ENCODE peak calls at places on chromosomes 4 and X, in six cellular contexts. D, C, Z, R, M and X are unnamed samples.

GRCh38 chr4:139816856-139817255 is 151.2 kb downstream of the MGST2 start:
- DNase-seq in R (no peak), D (no peak), M (no peak), Z (no peak), C (no peak), X (no peak)

GRCh38 chr4:150971901-150972300 is 43.2 kb downstream of the LRBA start:
- DNase-seq in C (no peak), Z (no peak), D (no peak), R (no peak), M (no peak), X (no peak)

GRCh38 chr4:74632634-74633033 is 161.7 kb downstream of the BTC start:
- DNase-seq in M (peak), R (no peak), C (peak), Z (no peak), D (no peak), X (no peak)

GRCh38 chrX:53122013-53122412 is 28.1 kb downstream of the KANTR start:
- DNase-seq in M (no peak), D (no peak), R (no peak), Z (no peak), C (no peak), X (no peak)

GRCh38 chr4:101711590-101712255 is 78.8 kb upstream of the BANK1 start:
- DNase-seq in R (no peak), C (no peak), Z (no peak), D (no peak), M (peak), X (no peak)

GRCh38 chr4:8879574-8879973 is 7.9 kb upstream of the HMX1 start:
- DNase-seq in R (no peak), Z (no peak), C (no peak), D (no peak), M (no peak), X (no peak)

GRCh38 chrX:115958687-115959359 is 211.7 kb upstream of the AGTR2 start:
- DNase-seq in R (no peak), D (no peak), C (no peak), M (peak), Z (no peak), X (no peak)

GRCh38 chr4:40046311-40046980 is 10.2 kb upstream of the N4BP2 start:
- DNase-seq in R (no peak), C (peak), D (no peak), M (peak), Z (no peak), X (peak)

GRCh38 chr4:76703123-76703490 is 194.8 kb downstream of the SOWAHB start:
- DNase-seq in C (no peak), M (peak), R (no peak), Z (no peak), D (no peak), X (no peak)

GRCh38 chrX:64229145-64229544 is 1.3 kb downstream of the ASB12 start:
- DNase-seq in Z (no peak), C (no peak), M (no peak), R (no peak), D (no peak), X (no peak)

GRCh38 chr4:76562161-76562560 is 127.1 kb downstream of the SHROOM3 start:
- DNase-seq in Z (no peak), R (no peak), C (no peak), M (peak), D (no peak), X (no peak)

GRCh38 chr4:141413366-141413765 is 192.7 kb downstream of the ZNF330 start:
- DNase-seq in D (no peak), M (no peak), Z (no peak), C (no peak), R (no peak), X (no peak)

GRCh38 chrX:8190341-8190830 is 19.3 kb upstream of the VCX2 start:
- DNase-seq in Z (no peak), C (no peak), M (no peak), R (no peak), D (no peak), X (no peak)

GRCh38 chr4:133154725-133155124 is 5.6 kb downstream of the PCDH10 start:
- DNase-seq in M (peak), C (no peak), R (no peak), Z (no peak), D (no peak), X (no peak)

GRCh38 chr4:133151301-133151680 is 2.2 kb downstream of the PCDH10 start:
- DNase-seq in R (no peak), M (no peak), Z (no peak), D (no peak), C (no peak), X (peak)

GRCh38 chr4:133151681-133152329 is 2.7 kb downstream of the PCDH10 start:
- DNase-seq in M (no peak), Z (no peak), D (no peak), R (no peak), C (no peak), X (no peak)

GRCh38 chr4:133152330-133152791 is 3.3 kb downstream of the PCDH10 start:
- DNase-seq in M (no peak), C (no peak), D (no peak), R (no peak), Z (no peak), X (no peak)

DNA sequence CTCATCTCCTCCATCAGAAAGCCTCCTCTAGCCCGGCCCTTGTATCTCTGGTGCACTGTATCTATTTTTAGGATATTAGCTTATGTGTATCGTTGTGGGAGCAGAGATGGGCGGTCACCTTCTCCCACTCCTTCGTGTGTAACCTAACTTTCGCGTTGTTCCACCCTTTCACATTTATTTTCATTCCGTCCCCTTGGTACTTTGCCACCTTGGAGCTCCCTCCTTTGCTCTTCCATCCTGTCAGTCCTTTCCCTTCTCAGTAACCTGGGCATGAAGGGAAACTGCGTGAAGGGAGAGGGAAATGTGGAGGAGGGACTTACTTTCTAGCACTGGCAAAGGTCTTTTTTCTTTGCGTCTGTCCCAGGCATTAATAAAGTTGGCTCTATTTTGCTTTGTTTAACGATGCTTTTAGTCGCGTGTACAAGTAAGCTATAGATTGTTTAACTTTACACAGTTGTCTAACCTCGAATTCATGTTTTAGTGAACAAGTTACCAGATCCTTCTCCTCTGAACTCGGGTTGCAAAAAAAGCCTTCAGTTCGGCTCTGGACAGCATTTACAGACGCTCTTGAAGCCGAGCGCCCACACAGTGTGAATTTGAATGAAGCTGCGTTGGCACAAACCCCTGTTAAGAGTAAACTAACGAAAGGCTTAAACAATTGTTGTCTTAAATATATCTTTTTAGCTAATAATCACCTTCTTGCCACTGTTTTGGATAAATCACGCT is 3.9 kb downstream of the PCDH10 start:
- DNase-seq in Z (no peak), R (no peak), C (no peak), D (no peak), M (no peak), X (no peak)
- H3K27ac ChIP-seq in Z (no peak), R (no peak), C (no peak), D (no peak), M (no peak), X (no peak)

GRCh38 chr4:22476011-22476410 is 39.9 kb downstream of the ADGRA3 start:
- DNase-seq in C (no peak), R (no peak), M (no peak), Z (no peak), D (no peak), X (no peak)

GRCh38 chr4:22471999-22472434 is 43.8 kb downstream of the ADGRA3 start:
- DNase-seq in C (no peak), M (no peak), D (no peak), R (no peak), Z (no peak), X (no peak)

GRCh38 chr4:22477136-22477793 is 38.6 kb downstream of the ADGRA3 start:
- DNase-seq in R (no peak), C (no peak), M (no peak), Z (no peak), D (no peak), X (no peak)

GRCh38 chr4:22473268-22473667 is 42.6 kb downstream of the ADGRA3 start:
- DNase-seq in C (no peak), M (no peak), Z (no peak), D (no peak), R (no peak), X (no peak)

DNA sequence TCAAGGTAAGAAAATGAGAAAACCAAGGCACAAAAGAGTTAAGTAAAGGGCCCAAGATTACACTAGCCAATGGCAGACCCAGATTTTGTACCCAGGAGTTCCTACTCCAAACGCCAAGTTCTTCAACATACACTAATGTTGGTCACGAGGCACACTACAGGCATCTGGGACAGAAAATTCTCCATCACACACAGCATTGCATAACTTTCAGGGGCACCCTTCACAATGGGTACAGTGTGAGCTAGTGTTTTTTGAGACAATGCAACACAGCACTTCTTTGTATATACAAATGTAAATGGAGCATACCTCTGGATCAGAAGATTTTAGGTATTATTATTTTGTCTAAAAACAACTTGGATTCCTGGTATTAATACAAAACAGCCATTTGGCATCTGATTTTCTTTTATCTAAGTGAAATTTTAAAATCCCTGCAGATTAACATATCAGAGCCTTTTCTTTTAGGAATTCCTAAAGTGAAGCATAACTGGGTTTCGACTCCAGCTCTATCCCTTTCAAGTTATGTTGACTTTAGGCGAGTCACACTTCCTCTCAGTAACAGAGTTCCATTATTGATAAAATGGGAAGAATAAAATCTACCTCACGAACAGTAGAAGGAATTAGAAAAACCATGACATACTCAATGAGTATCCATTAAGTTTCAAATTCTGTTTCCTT is 41.1 kb downstream of the ADGRA3 start:
- DNase-seq in D (no peak), Z (no peak), C (no peak), M (peak), R (no peak), X (no peak)
- H3K27ac ChIP-seq in D (no peak), Z (no peak), C (no peak), M (no peak), R (peak), X (no peak)

GRCh38 chrX:67622053-67622452 is 78.2 kb downstream of the AR start:
- DNase-seq in C (no peak), R (no peak), Z (no peak), M (no peak), D (no peak), X (no peak)

GRCh38 chrX:67614414-67614813 is 70.6 kb downstream of the AR start:
- DNase-seq in C (no peak), R (no peak), Z (no peak), D (no peak), M (peak), X (no peak)

GRCh38 chrX:67624324-67624723 is 80.5 kb downstream of the AR start:
- DNase-seq in C (no peak), Z (no peak), R (no peak), D (no peak), M (no peak), X (no peak)

GRCh38 chrX:67614006-67614405 is 70.2 kb downstream of the AR start:
- DNase-seq in M (no peak), Z (no peak), C (no peak), D (no peak), R (no peak), X (no peak)

GRCh38 chrX:67619253-67619652 is 75.4 kb downstream of the AR start:
- DNase-seq in D (no peak), R (no peak), C (no peak), Z (no peak), M (no peak), X (no peak)
- H3K27ac ChIP-seq in D (no peak), R (no peak), C (no peak), Z (no peak), M (no peak), X (no peak)

GRCh38 chr4:152851226-152851625 is 71.5 kb downstream of the ARFIP1 start:
- DNase-seq in D (no peak), C (no peak), Z (no peak), R (no peak), M (no peak), X (no peak)
- H3K27ac ChIP-seq in D (no peak), C (no peak), Z (no peak), R (no peak), M (no peak), X (no peak)